ENCODE peak calls at places on chromosomes 13 and 19, in ten cellular contexts. G, X, J, F, T, P, Z, D, W and L are unnamed samples.
A peak's percentile ranks its signal among the peaks of the same experiment; 100 is the strongest.

GRCh38 chr13:52455677-52456041 is 381 bp downstream of the CKAP2 start:
- DNase-seq in G (peak; percentile 76), X (peak; percentile 92), J (no peak), F (peak; percentile 37), T (peak; percentile 76), P (peak; percentile 63), Z (no peak), D (peak; percentile 41), W (peak; percentile 94), L (peak; percentile 67)

GRCh38 chr13:37651891-37652290 is 53.3 kb upstream of the POSTN start:
- DNase-seq in G (no peak), X (no peak), J (no peak), F (no peak), T (no peak), P (no peak), Z (no peak), D (no peak), W (no peak), L (no peak)

GRCh38 chr19:3125900-3126524 is 9.8 kb upstream of the GNA15 start:
- DNase-seq in G (peak; percentile 67), X (no peak), J (no peak), F (peak; percentile 47), T (peak; percentile 31), P (no peak), Z (no peak), D (peak; percentile 30), W (peak; percentile 92), L (peak; percentile 58)

GRCh38 chr19:46299004-46299509 is 2.2 kb downstream of the HIF3A start:
- DNase-seq in G (peak; percentile 97), X (peak; percentile 99), J (no peak), F (peak; percentile 83), T (peak; percentile 96), P (peak; percentile 98), Z (no peak), D (peak; percentile 57), W (peak; percentile 90), L (peak; percentile 94)

GRCh38 chr19:48543121-48543710 is 8.8 kb upstream of the SULT2B1 start:
- DNase-seq in G (no peak), X (no peak), J (no peak), F (peak; percentile 10), T (peak; percentile 22), P (no peak), Z (no peak), D (peak; percentile 37), W (no peak), L (no peak)

GRCh38 chr13:90766503-90766902 is 581.0 kb upstream of the MIR17HG start:
- DNase-seq in G (no peak), X (no peak), J (no peak), F (no peak), T (no peak), P (no peak), Z (no peak), D (no peak), W (no peak), L (no peak)

GRCh38 chr13:110291286-110291685 is 15.7 kb downstream of the COL4A1 start:
- DNase-seq in G (no peak), X (peak; percentile 40), J (no peak), F (no peak), T (no peak), P (no peak), Z (no peak), D (no peak), W (no peak), L (no peak)

GRCh38 chr19:8571006-8571411 is 6.2 kb downstream of the MYO1F start:
- DNase-seq in G (peak; percentile 53), X (no peak), J (no peak), F (peak; percentile 56), T (peak; percentile 52), P (no peak), Z (no peak), D (peak; percentile 66), W (peak; percentile 90), L (peak; percentile 73)

GRCh38 chr19:13208964-13209796 is 59.0 kb downstream of the IER2 start:
- DNase-seq in G (no peak), X (no peak), J (no peak), F (no peak), T (no peak), P (no peak), Z (no peak), D (no peak), W (peak; percentile 85), L (no peak)

GRCh38 chr19:13211426-13212308 is 61.5 kb downstream of the IER2 start:
- DNase-seq in G (no peak), X (no peak), J (no peak), F (no peak), T (no peak), P (no peak), Z (no peak), D (no peak), W (no peak), L (no peak)

GRCh38 chr19:13209797-13210775 is 59.9 kb downstream of the IER2 start:
- DNase-seq in G (no peak), X (no peak), J (no peak), F (no peak), T (no peak), P (no peak), Z (no peak), D (no peak), W (no peak), L (no peak)

GRCh38 chr19:13212759-13213330 is 62.6 kb downstream of the IER2 start:
- DNase-seq in G (peak; percentile 51), X (peak; percentile 92), J (no peak), F (peak; percentile 38), T (peak; percentile 44), P (no peak), Z (no peak), D (peak; percentile 41), W (peak; percentile 94), L (peak; percentile 66)

DNA sequence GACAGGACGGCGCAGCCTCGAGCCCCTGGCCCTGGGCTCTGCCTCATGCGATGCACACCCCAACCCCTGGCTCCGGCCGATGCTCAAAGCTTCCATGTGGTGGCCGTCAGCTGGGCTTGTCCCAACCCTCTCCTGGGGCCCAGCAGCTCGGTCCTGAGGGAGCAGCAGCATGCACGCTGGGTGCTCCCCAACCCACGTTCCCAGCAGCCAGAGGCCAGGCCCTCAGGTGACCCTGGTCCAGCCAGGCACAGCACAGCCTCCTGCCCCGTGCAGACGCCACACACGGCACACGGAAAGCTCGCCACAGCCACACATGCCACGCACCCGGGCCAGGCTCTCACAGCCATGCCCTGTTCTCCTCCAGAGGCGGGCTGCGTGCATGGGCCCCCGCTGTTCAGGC is 60.7 kb downstream of the IER2 start:
- DNase-seq in G (no peak), X (no peak), J (no peak), F (no peak), T (no peak), P (no peak), Z (no peak), D (no peak), W (no peak), L (no peak)
- TF ChIP-seq CTCF in G (no peak), X (no peak), J (no peak), F (no peak), T (no peak), P (no peak), Z (no peak), D (no peak), W (no peak), L (no peak)

DNA sequence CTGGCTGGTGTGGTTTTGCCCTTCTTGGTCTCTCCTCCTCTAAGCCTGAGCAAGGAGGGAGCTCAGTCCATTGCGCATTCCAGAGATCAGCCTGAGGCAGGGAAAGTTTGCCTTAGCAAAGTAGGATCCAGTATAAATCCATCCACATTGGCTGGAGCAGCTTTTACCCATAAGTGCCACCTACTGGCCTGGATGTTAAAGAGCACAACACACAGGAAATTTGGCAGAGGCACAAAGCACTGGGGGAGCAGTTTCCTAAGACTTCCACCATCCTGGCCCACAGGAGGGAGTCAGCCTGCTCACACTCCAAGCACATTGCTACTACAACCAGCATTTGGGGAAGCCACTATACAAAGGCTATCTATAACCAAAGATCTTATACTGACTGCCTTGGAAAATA is 1124.2 kb downstream of the SLITRK1 start:
- DNase-seq in G (no peak), X (no peak), J (no peak), F (peak; percentile 14), T (no peak), P (no peak), Z (no peak), D (peak; percentile 17), W (no peak), L (peak; percentile 60)
- TF ChIP-seq CTCF in G (no peak), X (no peak), J (peak; percentile 20), F (peak; percentile 66), T (no peak), P (no peak), Z (peak; percentile 47), D (peak; percentile 37), W (no peak), L (peak; percentile 63)

GRCh38 chr13:36512771-36513170 is 80.5 kb downstream of the CCNA1 start:
- DNase-seq in G (no peak), X (no peak), J (no peak), F (no peak), T (no peak), P (no peak), Z (no peak), D (no peak), W (no peak), L (no peak)

GRCh38 chr13:36509369-36509768 is 77.1 kb downstream of the CCNA1 start:
- DNase-seq in G (no peak), X (no peak), J (no peak), F (no peak), T (no peak), P (no peak), Z (no peak), D (no peak), W (no peak), L (no peak)
- TF ChIP-seq CTCF in G (no peak), X (no peak), J (no peak), F (no peak), T (no peak), P (no peak), Z (peak; percentile 17), D (no peak), W (no peak), L (peak; percentile 21)

GRCh38 chr19:29673451-29674371 is 8.4 kb downstream of the PLEKHF1 start:
- DNase-seq in G (no peak), X (peak; percentile 80), J (no peak), F (no peak), T (no peak), P (no peak), Z (no peak), D (no peak), W (peak; percentile 84), L (no peak)

GRCh38 chr19:29672933-29673336 is 7.7 kb downstream of the PLEKHF1 start:
- DNase-seq in G (no peak), X (peak; percentile 84), J (no peak), F (no peak), T (no peak), P (no peak), Z (no peak), D (no peak), W (peak; percentile 94), L (no peak)

GRCh38 chr19:29672319-29672932 is 7.2 kb downstream of the PLEKHF1 start:
- DNase-seq in G (no peak), X (peak; percentile 80), J (no peak), F (no peak), T (no peak), P (no peak), Z (no peak), D (no peak), W (peak; percentile 74), L (no peak)

GRCh38 chr19:29670255-29670654 is 5.0 kb downstream of the PLEKHF1 start:
- DNase-seq in G (no peak), X (no peak), J (no peak), F (no peak), T (no peak), P (no peak), Z (no peak), D (no peak), W (no peak), L (no peak)

DNA sequence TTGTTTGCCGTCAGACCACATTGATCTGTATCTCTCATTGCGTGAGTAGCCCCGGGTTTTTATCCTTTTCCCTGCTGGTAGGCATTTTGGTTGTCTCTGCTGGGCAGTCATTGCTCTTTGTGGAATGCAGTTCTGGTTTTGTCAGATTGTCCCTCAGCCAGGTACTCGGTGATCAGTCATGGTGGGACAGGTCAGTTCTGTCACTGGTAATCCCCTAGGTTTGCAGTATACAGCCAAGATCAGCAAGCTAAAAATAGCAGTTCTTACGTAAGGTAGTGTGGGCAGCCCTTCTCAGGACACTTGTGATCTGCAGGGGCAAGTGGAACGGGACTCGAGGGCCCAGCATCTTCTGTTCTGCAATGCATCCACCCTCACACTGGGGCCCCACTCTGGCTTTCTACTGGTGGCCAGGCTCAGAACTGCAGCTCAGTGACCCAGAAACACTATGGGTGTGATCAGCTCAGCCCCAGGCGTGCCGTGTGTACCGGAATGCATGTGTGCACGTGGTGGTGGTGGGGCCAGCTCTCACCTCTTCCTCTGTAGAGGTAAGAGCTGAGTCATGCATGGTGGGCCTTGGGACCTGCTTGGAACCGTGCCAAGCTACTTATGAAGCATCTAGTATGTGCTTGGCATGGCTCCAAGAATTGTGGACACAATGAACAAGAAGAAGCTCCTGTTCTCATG is 6.3 kb downstream of the PLEKHF1 start:
- DNase-seq in G (peak; percentile 86), X (peak; percentile 89), J (no peak), F (peak; percentile 24), T (no peak), P (no peak), Z (peak; percentile 30), D (no peak), W (peak; percentile 95), L (peak; percentile 86)
- TF ChIP-seq CTCF in G (peak; percentile 19), X (no peak), J (no peak), F (peak; percentile 53), T (peak; percentile 18), P (no peak), Z (peak; percentile 47), D (peak; percentile 9), W (peak; percentile 61), L (peak; percentile 44)